ENCODE peak calls at places on chromosome 1, in six cellular contexts. One of them, this sample, is unnamed.

GRCh38 chr1:20787100-20787774 is at the start of gene HP1BP3:
- DNase-seq in breast epithelium: peak
- DNase-seq in memory B cell: peak
- DNase-seq in NCI-H1694 treated with DMSO at 0.1 percent for 48 hours: peak
- DNase-seq in NCI-H1436: peak
- DNase-seq in nucleus accumbens: peak
- DNase-seq in this sample: peak

GRCh38 chr1:109770331-109771095 is 6.8 kb upstream of the EPS8L3 start:
- DNase-seq in breast epithelium: peak
- DNase-seq in memory B cell: no peak
- DNase-seq in NCI-H1694 treated with DMSO at 0.1 percent for 48 hours: no peak
- DNase-seq in NCI-H1436: no peak
- DNase-seq in nucleus accumbens: peak
- DNase-seq in this sample: no peak

GRCh38 chr1:240462766-240463410 is 149.1 kb downstream of the GREM2 start:
- DNase-seq in breast epithelium: no peak
- DNase-seq in memory B cell: no peak
- DNase-seq in NCI-H1694 treated with DMSO at 0.1 percent for 48 hours: no peak
- DNase-seq in NCI-H1436: peak
- DNase-seq in nucleus accumbens: no peak
- DNase-seq in this sample: no peak

GRCh38 chr1:54795100-54795665 is 5.9 kb downstream of the TTC22 start:
- DNase-seq in breast epithelium: no peak
- DNase-seq in memory B cell: no peak
- DNase-seq in NCI-H1694 treated with DMSO at 0.1 percent for 48 hours: no peak
- DNase-seq in NCI-H1436: no peak
- DNase-seq in nucleus accumbens: no peak
- DNase-seq in this sample: no peak

GRCh38 chr1:200376521-200376920 is 33.3 kb downstream of the ZNF281 start:
- DNase-seq in breast epithelium: no peak
- DNase-seq in memory B cell: no peak
- DNase-seq in NCI-H1694 treated with DMSO at 0.1 percent for 48 hours: no peak
- DNase-seq in NCI-H1436: no peak
- DNase-seq in nucleus accumbens: no peak
- DNase-seq in this sample: no peak

GRCh38 chr1:89451011-89451410 is 73.6 kb upstream of the LRRC8B start:
- DNase-seq in breast epithelium: no peak
- DNase-seq in memory B cell: no peak
- DNase-seq in NCI-H1694 treated with DMSO at 0.1 percent for 48 hours: no peak
- DNase-seq in NCI-H1436: no peak
- DNase-seq in nucleus accumbens: no peak
- DNase-seq in this sample: no peak

GRCh38 chr1:13832100-13832499 is 132.1 kb downstream of the PRDM2 start:
- DNase-seq in breast epithelium: no peak
- DNase-seq in memory B cell: no peak
- DNase-seq in NCI-H1694 treated with DMSO at 0.1 percent for 48 hours: no peak
- DNase-seq in NCI-H1436: no peak
- DNase-seq in nucleus accumbens: no peak
- DNase-seq in this sample: no peak

GRCh38 chr1:85940621-85941306 is 215.8 kb downstream of the COL24A1 start:
- DNase-seq in breast epithelium: no peak
- DNase-seq in memory B cell: no peak
- DNase-seq in NCI-H1694 treated with DMSO at 0.1 percent for 48 hours: no peak
- DNase-seq in NCI-H1436: no peak
- DNase-seq in nucleus accumbens: no peak
- DNase-seq in this sample: no peak

GRCh38 chr1:167502719-167503452 is 15.4 kb downstream of the CD247 start:
- DNase-seq in breast epithelium: no peak
- DNase-seq in memory B cell: no peak
- DNase-seq in NCI-H1694 treated with DMSO at 0.1 percent for 48 hours: no peak
- DNase-seq in NCI-H1436: no peak
- DNase-seq in nucleus accumbens: no peak
- DNase-seq in this sample: no peak

GRCh38 chr1:203054184-203054583 is 27.9 kb downstream of the PPFIA4 start:
- DNase-seq in breast epithelium: no peak
- DNase-seq in memory B cell: no peak
- DNase-seq in NCI-H1694 treated with DMSO at 0.1 percent for 48 hours: no peak
- DNase-seq in NCI-H1436: no peak
- DNase-seq in nucleus accumbens: no peak
- DNase-seq in this sample: no peak

GRCh38 chr1:211526101-211526500 is 34.1 kb upstream of the RD3 start:
- DNase-seq in breast epithelium: no peak
- DNase-seq in memory B cell: no peak
- DNase-seq in NCI-H1694 treated with DMSO at 0.1 percent for 48 hours: no peak
- DNase-seq in NCI-H1436: no peak
- DNase-seq in nucleus accumbens: no peak
- DNase-seq in this sample: no peak

GRCh38 chr1:4174291-4175200 is 274.5 kb upstream of the C1orf174 start:
- DNase-seq in breast epithelium: no peak
- DNase-seq in memory B cell: no peak
- DNase-seq in NCI-H1694 treated with DMSO at 0.1 percent for 48 hours: no peak
- DNase-seq in NCI-H1436: no peak
- DNase-seq in nucleus accumbens: no peak
- DNase-seq in this sample: no peak

GRCh38 chr1:230070321-230071208 is 3.5 kb downstream of the GALNT2 start:
- DNase-seq in breast epithelium: no peak
- DNase-seq in memory B cell: no peak
- DNase-seq in NCI-H1694 treated with DMSO at 0.1 percent for 48 hours: no peak
- DNase-seq in NCI-H1436: no peak
- DNase-seq in nucleus accumbens: no peak
- DNase-seq in this sample: no peak

GRCh38 chr1:179340915-179341314 is 24.9 kb upstream of the AXDND1 start:
- DNase-seq in breast epithelium: no peak
- DNase-seq in memory B cell: no peak
- DNase-seq in NCI-H1694 treated with DMSO at 0.1 percent for 48 hours: no peak
- DNase-seq in NCI-H1436: no peak
- DNase-seq in nucleus accumbens: no peak
- DNase-seq in this sample: no peak

GRCh38 chr1:71921935-71922559 is 360.3 kb downstream of the NEGR1 start:
- DNase-seq in breast epithelium: no peak
- DNase-seq in memory B cell: no peak
- DNase-seq in NCI-H1694 treated with DMSO at 0.1 percent for 48 hours: no peak
- DNase-seq in NCI-H1436: no peak
- DNase-seq in nucleus accumbens: no peak
- DNase-seq in this sample: no peak

GRCh38 chr1:38708701-38709258 is 150.8 kb downstream of the RRAGC start:
- DNase-seq in breast epithelium: no peak
- DNase-seq in memory B cell: no peak
- DNase-seq in NCI-H1694 treated with DMSO at 0.1 percent for 48 hours: no peak
- DNase-seq in NCI-H1436: no peak
- DNase-seq in nucleus accumbens: no peak
- DNase-seq in this sample: no peak

GRCh38 chr1:204726478-204726877 is 40.9 kb upstream of the LRRN2 start:
- DNase-seq in breast epithelium: no peak
- DNase-seq in memory B cell: no peak
- DNase-seq in NCI-H1694 treated with DMSO at 0.1 percent for 48 hours: peak
- DNase-seq in NCI-H1436: no peak
- DNase-seq in nucleus accumbens: no peak
- DNase-seq in this sample: no peak

GRCh38 chr1:173287785-173288184 is 80.7 kb upstream of the TNFSF4 start:
- DNase-seq in breast epithelium: no peak
- DNase-seq in memory B cell: no peak
- DNase-seq in NCI-H1694 treated with DMSO at 0.1 percent for 48 hours: no peak
- DNase-seq in NCI-H1436: no peak
- DNase-seq in nucleus accumbens: no peak
- DNase-seq in this sample: no peak

GRCh38 chr1:22038036-22038435 is 14.5 kb upstream of the CDC42 start:
- DNase-seq in breast epithelium: no peak
- DNase-seq in memory B cell: no peak
- DNase-seq in NCI-H1694 treated with DMSO at 0.1 percent for 48 hours: no peak
- DNase-seq in NCI-H1436: no peak
- DNase-seq in nucleus accumbens: no peak
- DNase-seq in this sample: no peak

GRCh38 chr1:12551584-12551983 is 66.4 kb downstream of the DHRS3 start:
- DNase-seq in breast epithelium: no peak
- DNase-seq in memory B cell: no peak
- DNase-seq in NCI-H1694 treated with DMSO at 0.1 percent for 48 hours: no peak
- DNase-seq in NCI-H1436: no peak
- DNase-seq in nucleus accumbens: no peak
- DNase-seq in this sample: no peak

GRCh38 chr1:203158967-203159665 is 16.5 kb downstream of the MYBPH start:
- DNase-seq in breast epithelium: no peak
- DNase-seq in memory B cell: no peak
- DNase-seq in NCI-H1694 treated with DMSO at 0.1 percent for 48 hours: peak
- DNase-seq in NCI-H1436: no peak
- DNase-seq in nucleus accumbens: no peak
- DNase-seq in this sample: no peak

GRCh38 chr1:33147997-33148314 is 33.9 kb downstream of the TRIM62 start:
- DNase-seq in breast epithelium: no peak
- DNase-seq in memory B cell: no peak
- DNase-seq in NCI-H1694 treated with DMSO at 0.1 percent for 48 hours: peak
- DNase-seq in NCI-H1436: no peak
- DNase-seq in nucleus accumbens: no peak
- DNase-seq in this sample: no peak

GRCh38 chr1:115782571-115783281 is 14.2 kb upstream of the CASQ2 start:
- DNase-seq in breast epithelium: no peak
- DNase-seq in memory B cell: no peak
- DNase-seq in NCI-H1694 treated with DMSO at 0.1 percent for 48 hours: no peak
- DNase-seq in NCI-H1436: no peak
- DNase-seq in nucleus accumbens: no peak
- DNase-seq in this sample: no peak

GRCh38 chr1:12466816-12467215 is 151.2 kb downstream of the DHRS3 start:
- DNase-seq in breast epithelium: no peak
- DNase-seq in memory B cell: no peak
- DNase-seq in NCI-H1694 treated with DMSO at 0.1 percent for 48 hours: no peak
- DNase-seq in NCI-H1436: no peak
- DNase-seq in nucleus accumbens: no peak
- DNase-seq in this sample: no peak

GRCh38 chr1:53276902-53277281 is 38.6 kb upstream of the MAGOH start:
- DNase-seq in breast epithelium: no peak
- DNase-seq in memory B cell: no peak
- DNase-seq in NCI-H1694 treated with DMSO at 0.1 percent for 48 hours: no peak
- DNase-seq in NCI-H1436: no peak
- DNase-seq in nucleus accumbens: no peak
- DNase-seq in this sample: no peak

GRCh38 chr1:214429951-214430742 is 121.3 kb downstream of the PTPN14 start:
- DNase-seq in breast epithelium: no peak
- DNase-seq in memory B cell: no peak
- DNase-seq in NCI-H1694 treated with DMSO at 0.1 percent for 48 hours: no peak
- DNase-seq in NCI-H1436: no peak
- DNase-seq in nucleus accumbens: no peak
- DNase-seq in this sample: no peak

GRCh38 chr1:97524211-97524610 is 396.6 kb downstream of the DPYD start:
- DNase-seq in breast epithelium: no peak
- DNase-seq in memory B cell: no peak
- DNase-seq in NCI-H1694 treated with DMSO at 0.1 percent for 48 hours: no peak
- DNase-seq in NCI-H1436: no peak
- DNase-seq in nucleus accumbens: no peak
- DNase-seq in this sample: no peak

GRCh38 chr1:106646261-106646660 is 410.2 kb upstream of the PRMT6 start:
- DNase-seq in breast epithelium: no peak
- DNase-seq in memory B cell: no peak
- DNase-seq in NCI-H1694 treated with DMSO at 0.1 percent for 48 hours: no peak
- DNase-seq in NCI-H1436: no peak
- DNase-seq in nucleus accumbens: no peak
- DNase-seq in this sample: no peak

GRCh38 chr1:151055581-151055980 is 3.8 kb downstream of the CDC42SE1 start:
- DNase-seq in breast epithelium: no peak
- DNase-seq in memory B cell: no peak
- DNase-seq in NCI-H1694 treated with DMSO at 0.1 percent for 48 hours: no peak
- DNase-seq in NCI-H1436: no peak
- DNase-seq in nucleus accumbens: no peak
- DNase-seq in this sample: no peak

GRCh38 chr1:196423612-196424011 is 184.6 kb downstream of the KCNT2 start:
- DNase-seq in breast epithelium: no peak
- DNase-seq in memory B cell: no peak
- DNase-seq in NCI-H1694 treated with DMSO at 0.1 percent for 48 hours: no peak
- DNase-seq in NCI-H1436: no peak
- DNase-seq in nucleus accumbens: no peak
- DNase-seq in this sample: no peak

GRCh38 chr1:165799387-165799786 is 28.0 kb upstream of the UCK2 start:
- DNase-seq in breast epithelium: no peak
- DNase-seq in memory B cell: no peak
- DNase-seq in NCI-H1694 treated with DMSO at 0.1 percent for 48 hours: no peak
- DNase-seq in NCI-H1436: no peak
- DNase-seq in nucleus accumbens: no peak
- DNase-seq in this sample: no peak

GRCh38 chr1:100249155-100249536 is 488 bp downstream of the DBT start:
- DNase-seq in breast epithelium: no peak
- DNase-seq in memory B cell: no peak
- DNase-seq in NCI-H1694 treated with DMSO at 0.1 percent for 48 hours: no peak
- DNase-seq in NCI-H1436: no peak
- DNase-seq in nucleus accumbens: no peak
- DNase-seq in this sample: no peak

GRCh38 chr1:109823543-109824348 is 60.0 kb upstream of the EPS8L3 start:
- DNase-seq in breast epithelium: no peak
- DNase-seq in memory B cell: no peak
- DNase-seq in NCI-H1694 treated with DMSO at 0.1 percent for 48 hours: no peak
- DNase-seq in NCI-H1436: no peak
- DNase-seq in nucleus accumbens: no peak
- DNase-seq in this sample: no peak

GRCh38 chr1:153973071-153973470 is 4.4 kb downstream of the JTB start:
- DNase-seq in breast epithelium: no peak
- DNase-seq in memory B cell: no peak
- DNase-seq in NCI-H1694 treated with DMSO at 0.1 percent for 48 hours: no peak
- DNase-seq in NCI-H1436: no peak
- DNase-seq in nucleus accumbens: no peak
- DNase-seq in this sample: no peak

GRCh38 chr1:1118011-1118892 is 2.4 kb upstream of the C1orf159 start:
- DNase-seq in breast epithelium: peak
- DNase-seq in memory B cell: no peak
- DNase-seq in NCI-H1694 treated with DMSO at 0.1 percent for 48 hours: no peak
- DNase-seq in NCI-H1436: no peak
- DNase-seq in nucleus accumbens: no peak
- DNase-seq in this sample: no peak

GRCh38 chr1:98210064-98210463 is 289.2 kb upstream of the DPYD start:
- DNase-seq in breast epithelium: no peak
- DNase-seq in memory B cell: no peak
- DNase-seq in NCI-H1694 treated with DMSO at 0.1 percent for 48 hours: no peak
- DNase-seq in NCI-H1436: no peak
- DNase-seq in nucleus accumbens: no peak
- DNase-seq in this sample: no peak

GRCh38 chr1:52055066-52055853 is at the start of gene TXNDC12:
- DNase-seq in breast epithelium: peak
- DNase-seq in memory B cell: peak
- DNase-seq in NCI-H1694 treated with DMSO at 0.1 percent for 48 hours: peak
- DNase-seq in NCI-H1436: peak
- DNase-seq in nucleus accumbens: peak
- DNase-seq in this sample: peak

GRCh38 chr1:11335417-11336070 is 62.5 kb downstream of the UBIAD1 start:
- DNase-seq in breast epithelium: no peak
- DNase-seq in memory B cell: peak
- DNase-seq in NCI-H1694 treated with DMSO at 0.1 percent for 48 hours: no peak
- DNase-seq in NCI-H1436: no peak
- DNase-seq in nucleus accumbens: no peak
- DNase-seq in this sample: peak